ENCODE peak calls at places on chromosomes 2 and 18, in six cellular contexts. M is activated T-helper 1 cell treated with anti-CD3 and anti-CD28 coated beads, Interleukin-2, amount 50 U/mL, for 16 hours; Q is HuH-7.5; U is stimulated activated CD8-positive, alpha-beta memory T cell treated with anti-CD3 and anti-CD28 coated beads, Interleukin-2, amount 100 ng/mL, for 48 hours; E is nucleus accumbens; H is CD8-positive, alpha-beta T cell. L is an unnamed sample.

GRCh38 chr2:148303166-148303565 is 282.3 kb downstream of the MBD5 start:
- DNase-seq in M (no peak), E (no peak), U (no peak), H (no peak), Q (no peak), L (no peak)

GRCh38 chr2:84849271-84849952 is 31.5 kb downstream of the TRABD2A start:
- DNase-seq in M (no peak), Q (no peak), E (no peak), H (no peak), U (no peak), L (no peak)

GRCh38 chr2:155930312-155930711 is 402.2 kb downstream of the NR4A2 start:
- DNase-seq in M (no peak), E (no peak), Q (no peak), U (no peak), H (no peak), L (no peak)

GRCh38 chr2:150376627-150377335 is 110.7 kb downstream of the RND3 start:
- DNase-seq in M (no peak), E (no peak), Q (peak; percentile 31), H (no peak), U (no peak), L (no peak)

GRCh38 chr2:84687498-84688149 is 171.3 kb downstream of the DNAH6 start:
- DNase-seq in H (no peak), Q (no peak), U (no peak), M (no peak), E (no peak), L (no peak)

GRCh38 chr2:137737559-137737958 is 226.7 kb upstream of the HNMT start:
- DNase-seq in Q (no peak), U (no peak), H (no peak), M (no peak), E (no peak), L (no peak)

GRCh38 chr18:10404148-10404547 is 50.3 kb upstream of the APCDD1 start:
- DNase-seq in H (no peak), U (no peak), E (no peak), Q (no peak), M (no peak), L (no peak)

GRCh38 chr2:118046628-118047210 is 32.8 kb upstream of the CCDC93 start:
- DNase-seq in H (no peak), E (no peak), U (no peak), M (no peak), Q (no peak), L (no peak)

GRCh38 chr2:209974566-209974965 is 27.9 kb upstream of the RPE start:
- DNase-seq in U (no peak), Q (no peak), M (no peak), E (no peak), H (no peak), L (no peak)

GRCh38 chr2:72237549-72237948 is 89.9 kb upstream of the CYP26B1 start:
- DNase-seq in H (no peak), M (no peak), E (no peak), U (no peak), Q (no peak), L (no peak)

GRCh38 chr2:150686391-150686790 is 198.9 kb upstream of the RND3 start:
- DNase-seq in U (no peak), Q (no peak), H (no peak), E (no peak), M (no peak), L (no peak)

GRCh38 chr2:23507267-23508065 is 122.5 kb downstream of the KLHL29 start:
- DNase-seq in E (no peak), U (no peak), Q (no peak), M (no peak), H (no peak), L (no peak)

GRCh38 chr2:192437653-192438052 is 242.9 kb upstream of the TMEFF2 start:
- DNase-seq in H (no peak), M (no peak), U (no peak), Q (no peak), E (no peak), L (no peak)

GRCh38 chr2:72973566-72974435 is 56.5 kb downstream of the EMX1 start:
- DNase-seq in M (peak; percentile 5), H (peak; percentile 12), Q (peak; percentile 85), U (peak; percentile 6), E (no peak), L (peak; percentile 65)

GRCh38 chr2:122081743-122082142 is 326.3 kb downstream of the TSN start:
- DNase-seq in U (no peak), H (no peak), Q (no peak), M (no peak), E (no peak), L (no peak)

GRCh38 chr2:237421542-237422047 is 7.6 kb upstream of the COL6A3 start:
- DNase-seq in U (peak; percentile 76), M (peak; percentile 62), E (peak; percentile 14), H (peak; percentile 77), Q (peak; percentile 44), L (peak; percentile 67)

GRCh38 chr2:120418174-120418787 is 72.3 kb downstream of the INHBB start:
- DNase-seq in H (no peak), M (no peak), U (no peak), E (no peak), Q (no peak), L (no peak)

GRCh38 chr2:15776629-15776919 is 163.8 kb upstream of the MYCN start:
- DNase-seq in Q (peak; percentile 73), M (no peak), E (no peak), H (no peak), U (no peak), L (no peak)

GRCh38 chr18:53906681-53907080 is 317.8 kb downstream of the MBD2 start:
- DNase-seq in M (no peak), E (no peak), U (no peak), Q (no peak), H (no peak), L (no peak)

GRCh38 chr2:30371772-30372373 is 75.2 kb upstream of the LCLAT1 start:
- DNase-seq in E (no peak), H (no peak), U (no peak), Q (no peak), M (no peak), L (no peak)

GRCh38 chr2:5748941-5749731 is 57.0 kb downstream of the SOX11 start:
- DNase-seq in U (no peak), E (no peak), H (no peak), Q (no peak), M (no peak), L (no peak)

GRCh38 chr2:27027211-27027651 is 5.5 kb upstream of the TMEM214 start:
- DNase-seq in U (no peak), Q (no peak), H (no peak), E (no peak), M (no peak), L (no peak)

GRCh38 chr2:118969734-118970395 is 27.9 kb downstream of the MARCO start:
- DNase-seq in Q (no peak), E (no peak), M (no peak), U (no peak), H (no peak), L (no peak)

GRCh38 chr18:54277899-54278298 is 8.6 kb downstream of the POLI start:
- DNase-seq in M (no peak), U (no peak), E (peak; percentile 8), Q (no peak), H (no peak), L (no peak)

GRCh38 chr2:43146083-43146482 is 80.3 kb downstream of the ZFP36L2 start:
- DNase-seq in Q (no peak), E (no peak), H (no peak), M (no peak), U (no peak), L (no peak)